ENCODE peak calls at places on chromosomes 6 and 20, in nine cellular contexts. Z, T, R, C, F, X, S, G and B are unnamed samples. For H3K27me3 and H3K4me1, the result is how much of the 10 kb centered on the place peaks cover.

GRCh38 chr6:45830441-45831139 is 185.1 kb downstream of the CLIC5 start:
- DNase-seq in Z (no peak), T (no peak), R (peak), C (no peak), F (no peak), X (peak), S (no peak), G (no peak), B (no peak)

GRCh38 chr6:109002100-109002697 is 92.4 kb downstream of the SESN1 start:
- DNase-seq in Z (peak), T (no peak), R (no peak), C (no peak), F (no peak), X (no peak), S (no peak), G (no peak), B (peak)

GRCh38 chr20:24543741-24544140 is 74.3 kb downstream of the SYNDIG1 start:
- DNase-seq in Z (no peak), T (no peak), R (no peak), C (no peak), F (no peak), X (no peak), S (no peak), G (no peak), B (no peak)

GRCh38 chr20:9015984-9016324 is 52.9 kb upstream of the PLCB4 start:
- DNase-seq in Z (no peak), T (no peak), R (no peak), C (peak), F (no peak), X (no peak), S (no peak), G (no peak), B (no peak)

GRCh38 chr6:107784669-107785068 is 39.4 kb downstream of the SCML4 start:
- DNase-seq in Z (no peak), T (no peak), R (no peak), C (no peak), F (no peak), X (no peak), S (no peak), G (no peak), B (peak)

GRCh38 chr6:169115632-169116031 is 138.0 kb downstream of the THBS2 start:
- DNase-seq in Z (no peak), T (no peak), R (no peak), C (no peak), F (no peak), X (no peak), S (no peak), G (no peak), B (no peak)

GRCh38 chr6:132190097-132190814 is 211.0 kb downstream of the MOXD1 start:
- DNase-seq in Z (no peak), T (no peak), R (no peak), C (no peak), F (no peak), X (no peak), S (no peak), G (no peak), B (no peak)

GRCh38 chr6:130574146-130574545 is 208.3 kb downstream of the TMEM200A start:
- DNase-seq in Z (no peak), T (no peak), R (no peak), C (no peak), F (no peak), X (no peak), S (no peak), G (no peak), B (no peak)

GRCh38 chr6:141105481-141105880 is 1027.2 kb upstream of the GJE1 start:
- DNase-seq in Z (no peak), T (no peak), R (no peak), C (peak), F (no peak), X (no peak), S (peak), G (no peak), B (no peak)

GRCh38 chr20:58112017-58112781 is 116.3 kb downstream of the ANKRD60 start:
- DNase-seq in Z (no peak), T (no peak), R (no peak), C (no peak), F (peak), X (no peak), S (no peak), G (no peak), B (no peak)

GRCh38 chr20:50744143-50744792 is 12.9 kb downstream of the PARD6B start:
- DNase-seq in Z (peak), T (no peak), R (no peak), C (peak), F (peak), X (peak), S (no peak), G (peak), B (peak)
- H3K4me3 ChIP-seq in Z (no peak), T (no peak), R (no peak), C (no peak), F (no peak), X (no peak), S (no peak), G (no peak), B (no peak)

DNA sequence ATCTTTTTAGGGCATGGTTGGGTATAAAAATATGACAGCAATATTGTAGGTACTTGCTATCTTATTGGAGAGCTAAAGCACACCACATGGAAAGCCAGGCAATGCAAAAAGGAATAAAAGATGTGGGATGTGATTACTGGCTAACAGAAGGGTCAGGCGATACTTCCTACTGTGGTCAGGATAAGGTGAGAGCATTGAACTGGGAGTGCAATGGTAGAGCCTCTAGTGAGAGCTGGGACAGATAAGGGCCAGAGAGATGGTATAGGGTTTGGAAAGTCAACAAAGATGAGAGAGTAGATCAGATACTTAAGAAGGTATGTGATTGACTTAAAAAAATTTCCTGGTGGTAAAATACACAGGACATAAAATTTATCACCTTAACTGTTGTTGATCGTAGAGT is 160.7 kb upstream of the MAN1A1 start:
- DNase-seq in Z (no peak), T (no peak), R (no peak), C (no peak), F (no peak), X (no peak), S (no peak), G (peak), B (no peak)
- H3K27me3 ChIP-seq in Z (under half), T (under half), R (under half), C (under half), F (under half), X (under half), S (under half), G (under half), B (under half)

GRCh38 chr20:62726716-62727583 is 18.3 kb downstream of the NTSR1 start:
- DNase-seq in Z (no peak), T (peak), R (no peak), C (no peak), F (no peak), X (no peak), S (no peak), G (no peak), B (no peak)
- H3K4me1 ChIP-seq in Z (under half), T (under half), R (under half), C (under half), F (under half), X (under half), S (under half), G (under half), B (under half)

GRCh38 chr20:33407796-33408195 is 6.5 kb upstream of the CDK5RAP1 start:
- DNase-seq in Z (no peak), T (no peak), R (no peak), C (no peak), F (no peak), X (no peak), S (no peak), G (no peak), B (no peak)
- H3K4me3 ChIP-seq in Z (no peak), T (no peak), R (no peak), C (no peak), F (no peak), X (no peak), S (no peak), G (no peak), B (no peak)